ENCODE peak calls at places on chromosomes 3 and 15, in four cellular contexts. Z is HepG2, S is H1, R is GM12878. X is an unnamed sample.
A peak's percentile ranks its signal among the peaks of the same experiment; 100 is the strongest.

GRCh38 chr15:49331951-49332350 is 91.1 kb upstream of the FGF7 start:
- DNase-seq in Z (no peak), S (no peak), R (no peak), X (no peak)

GRCh38 chr3:129592362-129593150 is 13.9 kb downstream of the PLXND1 start:
- DNase-seq in Z (no peak), S (no peak), R (no peak), X (no peak)

GRCh38 chr3:15714448-15714847 is 83.3 kb downstream of the ANKRD28 start:
- DNase-seq in Z (no peak), S (no peak), R (no peak), X (no peak)

GRCh38 chr3:105938101-105938500 is 69.3 kb upstream of the CBLB start:
- DNase-seq in Z (no peak), S (no peak), R (no peak), X (no peak)

GRCh38 chr3:196995646-196996355 is 27.2 kb upstream of the PIGZ start:
- DNase-seq in Z (no peak), S (no peak), R (no peak), X (no peak)

GRCh38 chr3:193869221-193870201 is 266.4 kb upstream of the HES1 start:
- DNase-seq in Z (no peak), S (peak; percentile 81), R (no peak), X (peak; percentile 33)

GRCh38 chr3:148911173-148911572 is 46.1 kb downstream of the CPA3 start:
- DNase-seq in Z (no peak), S (no peak), R (no peak), X (no peak)

GRCh38 chr3:188486126-188486525 is 332.2 kb downstream of the LPP start:
- DNase-seq in Z (no peak), S (no peak), R (no peak), X (no peak)

GRCh38 chr3:99901200-99901926 is 83.7 kb downstream of the CMSS1 start:
- DNase-seq in Z (peak; percentile 94), S (no peak), R (peak; percentile 23), X (no peak)

GRCh38 chr3:39869890-39870289 is 60.5 kb downstream of the MYRIP start:
- DNase-seq in Z (no peak), S (no peak), R (no peak), X (no peak)

GRCh38 chr3:39870706-39871105 is 61.3 kb downstream of the MYRIP start:
- DNase-seq in Z (no peak), S (no peak), R (no peak), X (no peak)
- TF ChIP-seq HDAC2 in Z (no peak), S (no peak), R (no peak), X (no peak)

DNA sequence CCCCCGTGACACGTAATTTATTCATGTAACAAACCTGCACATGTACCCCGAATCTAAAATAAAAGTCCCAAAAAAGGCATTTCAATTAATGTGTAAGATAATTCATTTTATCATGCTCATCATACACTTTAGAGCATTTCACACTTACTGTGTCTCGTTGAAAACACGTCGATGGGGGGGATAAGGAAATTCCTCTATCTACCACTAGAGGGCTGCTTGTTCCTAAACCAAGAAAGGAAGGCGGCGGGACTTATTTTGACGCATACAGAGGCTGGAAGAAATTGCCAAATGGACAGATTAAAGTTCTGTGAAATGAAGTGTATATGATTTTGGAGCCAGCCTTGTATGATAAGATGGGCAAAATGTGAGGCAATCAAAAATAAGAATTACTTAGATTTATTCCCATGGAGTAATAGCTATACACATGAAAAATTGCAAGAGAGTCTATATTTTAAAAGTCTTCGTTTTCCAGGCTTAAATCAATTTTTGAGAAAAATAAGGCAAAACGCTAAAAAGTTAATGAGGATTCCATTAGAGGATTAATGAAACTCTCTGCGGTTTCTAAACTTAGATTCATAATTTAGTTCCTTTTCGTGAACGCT is 346.8 kb downstream of the CNTN3 start:
- DNase-seq in Z (peak; percentile 40), S (peak; percentile 21), R (no peak), X (peak; percentile 13)
- TF ChIP-seq BRCA1 in Z (no peak), S (no peak), R (no peak), X (no peak)

DNA sequence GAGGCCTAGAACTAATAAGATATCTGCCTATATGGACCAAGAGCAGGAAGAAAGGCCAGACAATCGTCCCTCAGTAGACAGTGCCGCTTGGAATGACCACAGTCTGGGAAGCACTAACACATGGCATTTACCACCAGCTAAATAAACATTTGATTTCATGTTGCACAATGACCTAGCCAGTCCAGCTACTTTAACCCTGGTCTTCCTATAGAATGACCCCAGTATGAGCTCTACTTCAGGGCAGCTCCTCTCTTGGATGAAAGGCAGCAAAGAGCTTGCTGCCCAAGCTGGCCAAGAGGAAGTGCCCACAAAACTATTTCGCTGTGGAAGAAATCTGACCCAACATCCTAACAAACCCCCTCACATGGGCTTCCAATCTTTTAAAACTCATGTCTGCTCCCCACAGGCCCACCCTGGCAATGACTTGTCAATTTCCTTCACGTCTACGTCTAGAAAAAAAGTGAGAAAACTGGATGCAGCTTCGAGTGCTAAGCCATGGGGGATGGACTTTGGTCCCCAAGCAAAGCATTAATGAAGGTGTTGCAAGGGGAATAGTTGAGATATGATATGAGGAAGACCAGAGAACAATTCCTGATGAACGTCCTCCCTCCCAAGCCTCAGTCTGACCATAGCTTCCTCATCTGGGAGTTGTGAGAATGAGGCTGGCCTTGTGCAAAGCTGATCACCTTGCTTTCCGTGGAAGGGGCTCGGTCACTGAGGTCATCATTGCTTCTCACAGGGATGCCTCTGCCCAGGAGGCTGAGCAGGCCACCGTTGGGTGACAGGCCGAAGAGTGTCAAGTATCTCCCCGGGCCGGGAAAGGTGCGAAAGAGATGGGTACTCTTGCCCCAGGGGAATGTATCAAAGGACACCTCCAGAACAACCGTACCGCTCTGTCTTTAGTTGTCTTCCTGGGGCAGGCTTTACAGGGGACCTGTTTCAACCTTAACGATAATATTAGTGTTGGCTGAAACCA is 993 bp downstream of the SLC25A20 start:
- DNase-seq in Z (peak; percentile 89), S (no peak), R (no peak), X (no peak)
- TF ChIP-seq HDAC2 in Z (peak; percentile 69), S (no peak), R (no peak), X (no peak)

DNA sequence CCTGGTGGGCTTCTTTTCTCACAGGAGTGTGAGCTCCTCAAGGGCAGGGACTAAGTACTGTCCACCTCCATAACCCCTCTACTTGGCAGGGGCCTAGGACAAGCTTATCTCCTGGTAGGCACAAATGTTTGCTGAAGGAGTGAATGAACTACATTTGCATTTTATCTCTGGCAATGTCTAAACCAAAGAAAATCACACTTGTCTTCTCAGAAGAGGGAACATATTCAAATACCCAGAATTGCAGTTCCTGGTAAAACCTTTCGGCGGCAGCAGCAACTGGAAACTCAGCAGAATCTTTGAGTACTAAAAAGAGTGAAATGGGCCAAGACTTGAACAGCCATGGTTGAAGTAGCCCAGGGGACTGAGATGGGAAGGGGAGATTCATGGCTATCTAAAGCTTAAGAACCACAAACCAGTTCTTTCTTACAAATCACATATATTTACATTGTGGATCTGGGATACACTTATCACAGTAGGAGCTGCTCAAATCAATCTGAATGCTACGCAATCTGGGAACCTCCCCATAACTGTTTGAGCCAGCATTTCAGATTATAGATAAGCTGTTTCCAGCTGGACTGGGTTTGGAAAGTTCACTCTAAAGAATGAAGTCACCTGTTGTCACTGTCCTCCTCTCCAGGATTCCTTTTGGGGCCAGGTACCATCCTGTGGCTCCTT is 18.7 kb upstream of the PTPN9 start:
- DNase-seq in Z (no peak), S (no peak), R (no peak), X (peak; percentile 49)
- TF ChIP-seq BRCA1 in Z (no peak), S (no peak), R (no peak), X (no peak)

GRCh38 chr3:125072310-125072709 is 16.5 kb upstream of the HEG1 start:
- DNase-seq in Z (no peak), S (no peak), R (no peak), X (no peak)
- TF ChIP-seq HDAC2 in Z (no peak), S (no peak), R (no peak), X (no peak)